ENCODE peak calls at places on chromosomes 2 and 18, in six cellular contexts. T, P, C, M, O and K are unnamed samples. For H3K9me3, the result is how much of the 10 kb centered on the place peaks cover.

GRCh38 chr2:112831956-112832567 is 4.5 kb downstream of the IL1B start:
- DNase-seq in T (no peak), P (no peak), C (no peak), M (no peak), O (no peak), K (no peak)

GRCh38 chr2:73611867-73612266 is 30.4 kb downstream of the NAT8 start:
- DNase-seq in T (no peak), P (no peak), C (no peak), M (no peak), O (no peak), K (no peak)

GRCh38 chr2:23635666-23636340 is 250.8 kb downstream of the KLHL29 start:
- DNase-seq in T (no peak), P (no peak), C (no peak), M (no peak), O (no peak), K (no peak)

GRCh38 chr2:102514061-102514785 is 41.2 kb downstream of the SLC9A4 start:
- DNase-seq in T (no peak), P (no peak), C (no peak), M (no peak), O (peak), K (no peak)

GRCh38 chr2:56522605-56523089 is 338.9 kb downstream of the CCDC85A start:
- DNase-seq in T (peak), P (no peak), C (no peak), M (peak), O (no peak), K (no peak)

GRCh38 chr2:53793821-53794220 is 7.0 kb downstream of the ERLEC1 start:
- DNase-seq in T (no peak), P (no peak), C (no peak), M (no peak), O (no peak), K (no peak)

GRCh38 chr2:231347081-231347480 is 48.4 kb upstream of the B3GNT7 start:
- DNase-seq in T (no peak), P (no peak), C (no peak), M (no peak), O (peak), K (no peak)

GRCh38 chr2:84697895-84698294 is 181.6 kb downstream of the DNAH6 start:
- DNase-seq in T (no peak), P (no peak), C (no peak), M (no peak), O (no peak), K (no peak)

GRCh38 chr2:16729901-16730300 is 64.3 kb upstream of the CYRIA start:
- DNase-seq in T (no peak), P (no peak), C (no peak), M (no peak), O (no peak), K (no peak)

GRCh38 chr2:108604196-108604595 is 69.9 kb downstream of the LIMS1 start:
- DNase-seq in T (no peak), P (no peak), C (no peak), M (no peak), O (no peak), K (no peak)

GRCh38 chr18:49849331-49850217 is 36.2 kb upstream of the ACAA2 start:
- DNase-seq in T (no peak), P (no peak), C (peak), M (peak), O (peak), K (peak)

GRCh38 chr2:71528221-71528620 is 74.9 kb downstream of the DYSF start:
- DNase-seq in T (no peak), P (peak), C (no peak), M (no peak), O (no peak), K (no peak)

GRCh38 chr18:35117951-35118411 is 76.8 kb downstream of the MAPRE2 start:
- DNase-seq in T (no peak), P (peak), C (no peak), M (no peak), O (no peak), K (peak)

GRCh38 chr2:88950010-88950409 is 258.5 kb downstream of the RPIA start:
- DNase-seq in T (no peak), P (no peak), C (no peak), M (no peak), O (no peak), K (no peak)

GRCh38 chr2:203859030-203859854 is 8.3 kb upstream of the CTLA4 start:
- DNase-seq in T (no peak), P (no peak), C (no peak), M (no peak), O (no peak), K (no peak)

GRCh38 chr2:44250376-44250775 is 24.9 kb upstream of the SLC3A1 start:
- DNase-seq in T (no peak), P (no peak), C (no peak), M (no peak), O (no peak), K (no peak)

GRCh38 chr2:57434952-57435351 is 611.7 kb upstream of the VRK2 start:
- DNase-seq in T (no peak), P (no peak), C (no peak), M (no peak), O (no peak), K (no peak)

GRCh38 chr2:43376523-43377198 is 150.3 kb upstream of the ZFP36L2 start:
- DNase-seq in T (no peak), P (no peak), C (no peak), M (no peak), O (no peak), K (no peak)

GRCh38 chr18:63322908-63323634 is 3.5 kb upstream of the BCL2 start:
- DNase-seq in T (peak), P (peak), C (peak), M (peak), O (peak), K (peak)

GRCh38 chr2:160282063-160282580 is 82.0 kb upstream of the ITGB6 start:
- DNase-seq in T (no peak), P (no peak), C (no peak), M (no peak), O (no peak), K (no peak)

GRCh38 chr18:10248738-10249137 is 205.7 kb upstream of the APCDD1 start:
- DNase-seq in T (no peak), P (no peak), C (no peak), M (no peak), O (no peak), K (no peak)

GRCh38 chr2:143686585-143687164 is 557.5 kb downstream of the ARHGAP15 start:
- DNase-seq in T (no peak), P (no peak), C (no peak), M (no peak), O (peak), K (no peak)

GRCh38 chr2:237603718-237604362 is 13.3 kb upstream of the RAB17 start:
- DNase-seq in T (no peak), P (no peak), C (no peak), M (no peak), O (no peak), K (peak)

DNA sequence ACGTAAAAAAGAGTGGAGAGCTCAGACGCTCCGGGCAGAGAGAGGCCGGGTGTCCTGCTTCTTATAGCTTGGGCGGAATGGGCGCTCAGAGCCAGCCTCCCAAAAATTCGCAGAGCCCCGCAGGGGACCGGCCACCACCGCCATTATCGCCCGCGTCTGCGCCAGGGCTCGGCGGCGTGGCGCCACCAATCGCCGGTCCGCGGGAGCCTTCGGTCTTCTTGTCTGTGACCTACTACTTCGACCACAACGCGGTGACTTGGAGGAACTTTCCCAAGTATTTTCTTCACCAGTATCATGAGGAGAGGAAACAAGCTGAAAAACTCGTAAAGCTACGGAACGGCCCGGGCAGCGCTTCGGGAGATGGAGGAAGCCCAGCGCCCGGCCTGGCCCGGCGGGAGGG is 1138.1 kb upstream of the CHAC2 start:
- DNase-seq in T (no peak), P (no peak), C (no peak), M (no peak), O (no peak), K (no peak)
- H3K9me3 ChIP-seq in T (under half), P (under half), C (under half), M (under half), O (under half), K (under half)

GRCh38 chr2:33666879-33667278 is 67.8 kb upstream of the FAM98A start:
- DNase-seq in T (no peak), P (no peak), C (no peak), M (no peak), O (no peak), K (no peak)
- TF ChIP-seq CTCF in T (no peak), P (no peak), C (no peak), M (no peak), O (no peak), K (no peak)

DNA sequence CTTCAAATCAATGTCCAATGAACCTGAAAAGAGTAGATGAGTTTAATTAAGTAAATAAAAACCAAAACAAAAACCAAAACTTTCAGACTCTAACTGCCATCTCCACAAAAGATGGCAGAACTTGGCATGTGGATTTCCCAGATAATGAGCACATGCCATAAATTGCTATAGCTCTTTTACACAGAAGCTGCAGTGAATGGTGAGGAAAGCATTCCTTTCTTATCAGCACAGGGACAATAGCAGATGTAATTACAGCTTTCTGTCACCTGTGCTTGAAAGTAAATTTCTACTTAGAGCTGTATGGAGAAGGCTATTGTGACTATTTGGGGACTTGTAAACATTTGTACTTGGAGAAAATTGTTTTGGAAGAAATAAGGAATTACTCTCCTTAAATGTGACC is 378.4 kb downstream of the RPRM start:
- DNase-seq in T (no peak), P (no peak), C (no peak), M (no peak), O (no peak), K (no peak)
- TF ChIP-seq POLR2A in T (no peak), P (no peak), C (no peak), M (no peak), O (no peak), K (no peak)

GRCh38 chr2:4174796-4175195 is 471.4 kb downstream of the DCDC2C start:
- DNase-seq in T (no peak), P (no peak), C (no peak), M (no peak), O (no peak), K (no peak)
- H3K9me3 ChIP-seq in T (under half), P (under half), C (under half), M (under half), O (under half), K (half or more)

DNA sequence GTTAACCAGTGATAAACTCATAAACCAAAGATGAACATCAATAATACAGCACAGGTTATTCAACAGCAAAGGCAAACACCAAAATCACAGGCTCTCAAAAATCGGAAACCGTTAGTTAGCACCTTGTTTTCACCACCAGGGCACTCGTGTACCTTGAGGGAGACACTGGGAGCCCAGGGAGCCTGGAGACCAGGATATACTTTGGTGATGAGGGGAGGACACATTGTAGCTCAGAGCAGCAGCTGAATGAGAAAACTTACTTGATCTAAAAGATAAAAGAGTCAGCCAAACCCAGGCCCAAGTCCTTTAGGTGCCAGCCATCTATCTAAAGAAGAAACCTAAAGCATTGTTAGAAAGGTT is 19.4 kb downstream of the BCL11A start:
- DNase-seq in T (no peak), P (no peak), C (no peak), M (no peak), O (no peak), K (no peak)
- TF ChIP-seq CTCF in T (no peak), P (no peak), C (no peak), M (no peak), O (no peak), K (no peak)

DNA sequence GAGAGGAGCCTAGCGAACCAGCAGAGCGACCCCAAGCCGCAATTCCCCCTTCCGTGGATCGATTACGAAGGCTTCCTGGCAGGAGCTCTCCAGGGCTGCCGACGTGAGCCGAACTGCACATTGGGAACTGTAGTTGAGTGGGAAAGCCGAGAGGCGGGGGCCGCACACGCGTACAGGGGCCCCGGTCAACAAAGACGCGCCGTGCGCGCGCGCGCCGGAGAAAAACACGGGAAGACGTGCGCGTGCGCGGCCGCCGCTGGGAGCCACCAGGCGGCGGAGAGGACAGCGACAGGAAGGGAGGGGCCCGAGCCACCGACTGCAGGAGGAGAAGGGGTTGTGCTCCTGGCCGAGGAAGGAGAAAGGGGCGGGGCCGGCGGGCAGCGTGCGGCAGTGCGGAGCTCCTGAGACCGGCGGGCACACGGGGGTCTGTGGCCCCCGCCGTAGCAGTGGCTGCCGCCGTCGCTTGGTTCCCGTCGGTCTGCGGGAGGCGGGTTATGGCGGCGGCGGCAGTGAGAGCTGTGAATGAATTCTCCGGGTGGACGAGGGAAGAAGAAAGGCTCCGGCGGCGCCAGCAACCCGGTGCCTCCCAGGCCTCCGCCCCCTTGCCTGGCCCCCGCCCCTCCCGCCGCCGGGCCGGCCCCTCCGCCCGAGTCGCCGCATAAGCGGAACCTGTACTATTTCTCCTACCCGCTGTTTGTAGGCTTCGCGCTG is at the start of gene SPAST:
- DNase-seq in T (peak), P (peak), C (peak), M (peak), O (peak), K (peak)
- TF ChIP-seq POLR2A in T (peak), P (no peak), C (peak), M (peak), O (peak), K (peak)

GRCh38 chr2:98099939-98100743 is 13.2 kb downstream of the VWA3B start:
- DNase-seq in T (no peak), P (no peak), C (no peak), M (no peak), O (no peak), K (no peak)
- H3K9me3 ChIP-seq in T (under half), P (under half), C (under half), M (under half), O (under half), K (under half)

DNA sequence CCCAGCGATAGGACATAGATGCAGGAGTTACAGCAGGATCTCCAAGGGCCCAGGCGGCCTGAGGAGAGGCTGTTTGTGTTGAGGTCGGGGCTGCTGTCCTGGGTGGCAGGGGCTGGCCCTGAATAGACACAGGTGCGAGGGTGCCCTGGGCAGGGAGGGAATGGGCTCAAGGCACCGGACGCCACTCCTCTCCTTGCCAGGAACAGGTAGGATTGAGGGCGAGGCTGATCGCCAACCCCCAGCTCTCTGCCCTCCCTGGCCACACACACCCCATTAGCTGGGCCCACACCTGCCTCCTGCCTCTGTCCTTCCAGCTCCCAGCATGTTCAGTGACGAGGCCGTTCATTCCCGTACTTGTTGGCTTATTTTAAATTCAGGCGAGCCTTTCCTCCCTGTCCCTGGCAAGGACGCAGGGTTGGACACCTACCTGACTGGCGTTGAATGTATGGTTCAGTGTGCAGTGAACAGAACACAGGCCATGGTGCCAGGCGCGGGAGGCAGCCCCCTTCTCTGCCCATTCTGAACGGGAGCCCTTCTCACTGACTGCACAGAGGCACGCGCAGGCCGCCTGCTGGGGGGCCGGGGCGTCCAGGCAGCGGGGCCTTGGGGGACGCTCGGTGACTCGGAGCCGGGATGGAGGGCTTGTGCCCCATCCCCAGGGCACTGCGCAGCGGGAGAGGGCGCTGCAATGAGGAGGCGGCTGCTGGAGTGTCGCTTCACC is 41.3 kb upstream of the SNED1 start:
- DNase-seq in T (no peak), P (peak), C (peak), M (peak), O (no peak), K (peak)
- TF ChIP-seq CTCF in T (no peak), P (no peak), C (no peak), M (no peak), O (no peak), K (no peak)

GRCh38 chr2:226799211-226799975 is at the start of gene IRS1:
- DNase-seq in T (peak), P (peak), C (peak), M (peak), O (peak), K (no peak)
- TF ChIP-seq POLR2A in T (peak), P (peak), C (no peak), M (peak), O (no peak), K (no peak)

DNA sequence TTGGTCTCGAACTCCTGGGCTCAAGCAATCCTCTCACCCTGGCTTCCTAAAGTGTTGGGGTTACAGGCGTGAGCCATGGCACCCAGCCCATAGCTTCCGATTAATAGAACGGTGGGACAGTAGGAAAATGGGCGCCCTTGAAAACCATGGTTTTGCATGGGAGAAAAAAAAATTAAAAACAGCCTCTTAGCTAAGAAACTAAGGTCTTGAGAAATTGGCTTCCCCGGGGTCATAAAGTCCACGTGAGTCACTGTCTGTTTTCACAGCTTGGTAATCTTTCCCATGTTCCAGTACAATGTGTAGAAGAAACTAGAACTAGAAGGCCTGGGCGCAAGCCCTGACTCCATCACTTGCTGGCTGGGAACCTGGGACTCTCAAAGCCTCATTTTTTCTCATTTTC is 20.7 kb downstream of the B3GNT2 start:
- DNase-seq in T (no peak), P (no peak), C (peak), M (no peak), O (no peak), K (peak)
- H3K9me3 ChIP-seq in T (under half), P (under half), C (under half), M (under half), O (under half), K (under half)